ENCODE peak calls at places on chromosomes 13 and 19, in eight cellular contexts. One of them, this sample, is unnamed.

GRCh38 chr13:93834051-93834450 is 607.4 kb downstream of the GPC6 start:
- DNase-seq in iPS-NIHi11: no peak
- DNase-seq in cardiac muscle cell: no peak
- DNase-seq in ACHN: no peak
- DNase-seq in RWPE1: no peak
- DNase-seq in AML-193: no peak
- DNase-seq in heart right ventricle: no peak
- DNase-seq in ascending aorta: no peak
- DNase-seq in this sample: no peak

GRCh38 chr19:28136796-28137195 is 1076.2 kb downstream of the UQCRFS1 start:
- DNase-seq in iPS-NIHi11: no peak
- DNase-seq in cardiac muscle cell: no peak
- DNase-seq in ACHN: no peak
- DNase-seq in RWPE1: no peak
- DNase-seq in AML-193: no peak
- DNase-seq in heart right ventricle: no peak
- DNase-seq in ascending aorta: no peak
- DNase-seq in this sample: no peak

GRCh38 chr13:59120297-59120843 is 1043.4 kb downstream of the DIAPH3 start:
- DNase-seq in iPS-NIHi11: no peak
- DNase-seq in cardiac muscle cell: no peak
- DNase-seq in ACHN: no peak
- DNase-seq in RWPE1: no peak
- DNase-seq in AML-193: no peak
- DNase-seq in heart right ventricle: no peak
- DNase-seq in ascending aorta: no peak
- DNase-seq in this sample: no peak

GRCh38 chr13:75481176-75482069 is 546 bp downstream of the TBC1D4 start:
- DNase-seq in iPS-NIHi11: peak
- DNase-seq in cardiac muscle cell: peak
- DNase-seq in ACHN: peak
- DNase-seq in RWPE1: peak
- DNase-seq in AML-193: peak
- DNase-seq in heart right ventricle: peak
- DNase-seq in ascending aorta: peak
- DNase-seq in this sample: peak

GRCh38 chr19:49920624-49921363 is 8.2 kb upstream of the ATF5 start:
- DNase-seq in iPS-NIHi11: no peak
- DNase-seq in cardiac muscle cell: no peak
- DNase-seq in ACHN: no peak
- DNase-seq in RWPE1: no peak
- DNase-seq in AML-193: no peak
- DNase-seq in heart right ventricle: no peak
- DNase-seq in ascending aorta: no peak
- DNase-seq in this sample: no peak

GRCh38 chr13:64997438-64997837 is 2232.7 kb downstream of the PCDH9 start:
- DNase-seq in iPS-NIHi11: no peak
- DNase-seq in cardiac muscle cell: no peak
- DNase-seq in ACHN: no peak
- DNase-seq in RWPE1: no peak
- DNase-seq in AML-193: no peak
- DNase-seq in heart right ventricle: no peak
- DNase-seq in ascending aorta: no peak
- DNase-seq in this sample: no peak

GRCh38 chr19:41945135-41945766 is 13.9 kb downstream of the RABAC1 start:
- DNase-seq in iPS-NIHi11: no peak
- DNase-seq in cardiac muscle cell: no peak
- DNase-seq in ACHN: no peak
- DNase-seq in RWPE1: no peak
- DNase-seq in AML-193: no peak
- DNase-seq in heart right ventricle: no peak
- DNase-seq in ascending aorta: no peak
- DNase-seq in this sample: no peak

GRCh38 chr13:22801402-22802003 is 379.3 kb upstream of the SGCG start:
- DNase-seq in iPS-NIHi11: no peak
- DNase-seq in cardiac muscle cell: no peak
- DNase-seq in ACHN: peak
- DNase-seq in RWPE1: no peak
- DNase-seq in AML-193: no peak
- DNase-seq in heart right ventricle: no peak
- DNase-seq in ascending aorta: no peak
- DNase-seq in this sample: no peak

GRCh38 chr13:95355491-95355890 is 54.2 kb upstream of the ABCC4 start:
- DNase-seq in iPS-NIHi11: no peak
- DNase-seq in cardiac muscle cell: no peak
- DNase-seq in ACHN: peak
- DNase-seq in RWPE1: no peak
- DNase-seq in AML-193: no peak
- DNase-seq in heart right ventricle: no peak
- DNase-seq in ascending aorta: no peak
- DNase-seq in this sample: peak

This sample was measured in retina.